ENCODE peak calls at places on chromosomes 7 and 10, in eight cellular contexts. One of them, this sample, is unnamed.

GRCh38 chr10:69458426-69459100 is 7.3 kb downstream of the TSPAN15 start:
- DNase-seq in T-helper 1 cell: no peak
- DNase-seq in T47D: no peak
- DNase-seq in activated CD4-positive, alpha-beta T cell treated with anti-CD3 and anti-CD28 coated beads, Interleukin-2, amount 10 ng/mL, durations not matched to agents 7 days and 5 days: no peak
- DNase-seq in GM13977: no peak
- DNase-seq in GDM1: no peak
- DNase-seq in Peyer's patch: no peak
- DNase-seq in anterior cingulate cortex: no peak
- DNase-seq in this sample: no peak

GRCh38 chr7:71521506-71521905 is 389.6 kb downstream of the GALNT17 start:
- DNase-seq in Peyer's patch: no peak
- DNase-seq in GDM1: no peak
- DNase-seq in T-helper 1 cell: no peak
- DNase-seq in anterior cingulate cortex: no peak
- DNase-seq in activated CD4-positive, alpha-beta T cell treated with anti-CD3 and anti-CD28 coated beads, Interleukin-2, amount 10 ng/mL, durations not matched to agents 7 days and 5 days: no peak
- DNase-seq in GM13977: no peak
- DNase-seq in T47D: no peak
- DNase-seq in this sample: no peak

GRCh38 chr7:139060838-139061237 is 25.0 kb upstream of the ZC3HAV1L start:
- DNase-seq in T-helper 1 cell: no peak
- DNase-seq in Peyer's patch: no peak
- DNase-seq in activated CD4-positive, alpha-beta T cell treated with anti-CD3 and anti-CD28 coated beads, Interleukin-2, amount 10 ng/mL, durations not matched to agents 7 days and 5 days: no peak
- DNase-seq in GDM1: no peak
- DNase-seq in GM13977: no peak
- DNase-seq in T47D: no peak
- DNase-seq in anterior cingulate cortex: no peak
- DNase-seq in this sample: no peak

GRCh38 chr10:127300868-127301321 is 104.5 kb upstream of the INSYN2A start:
- DNase-seq in GDM1: no peak
- DNase-seq in Peyer's patch: no peak
- DNase-seq in anterior cingulate cortex: no peak
- DNase-seq in activated CD4-positive, alpha-beta T cell treated with anti-CD3 and anti-CD28 coated beads, Interleukin-2, amount 10 ng/mL, durations not matched to agents 7 days and 5 days: no peak
- DNase-seq in GM13977: no peak
- DNase-seq in T47D: no peak
- DNase-seq in T-helper 1 cell: no peak
- DNase-seq in this sample: no peak

GRCh38 chr7:29415215-29415614 is 148.4 kb upstream of the PRR15 start:
- DNase-seq in anterior cingulate cortex: no peak
- DNase-seq in GDM1: no peak
- DNase-seq in GM13977: no peak
- DNase-seq in T-helper 1 cell: no peak
- DNase-seq in Peyer's patch: no peak
- DNase-seq in activated CD4-positive, alpha-beta T cell treated with anti-CD3 and anti-CD28 coated beads, Interleukin-2, amount 10 ng/mL, durations not matched to agents 7 days and 5 days: no peak
- DNase-seq in T47D: no peak
- DNase-seq in this sample: no peak

GRCh38 chr10:11541296-11541695 is 70.2 kb downstream of the USP6NL start:
- DNase-seq in T47D: no peak
- DNase-seq in T-helper 1 cell: no peak
- DNase-seq in GDM1: no peak
- DNase-seq in Peyer's patch: no peak
- DNase-seq in GM13977: no peak
- DNase-seq in activated CD4-positive, alpha-beta T cell treated with anti-CD3 and anti-CD28 coated beads, Interleukin-2, amount 10 ng/mL, durations not matched to agents 7 days and 5 days: no peak
- DNase-seq in anterior cingulate cortex: no peak
- DNase-seq in this sample: no peak

GRCh38 chr10:21002097-21002878 is 105.2 kb upstream of the NEBL start:
- DNase-seq in T-helper 1 cell: no peak
- DNase-seq in GDM1: no peak
- DNase-seq in T47D: no peak
- DNase-seq in anterior cingulate cortex: no peak
- DNase-seq in GM13977: no peak
- DNase-seq in activated CD4-positive, alpha-beta T cell treated with anti-CD3 and anti-CD28 coated beads, Interleukin-2, amount 10 ng/mL, durations not matched to agents 7 days and 5 days: no peak
- DNase-seq in Peyer's patch: no peak
- DNase-seq in this sample: no peak

GRCh38 chr10:102384606-102385429 is 10.7 kb upstream of the NFKB2 start:
- DNase-seq in T-helper 1 cell: no peak
- DNase-seq in T47D: no peak
- DNase-seq in activated CD4-positive, alpha-beta T cell treated with anti-CD3 and anti-CD28 coated beads, Interleukin-2, amount 10 ng/mL, durations not matched to agents 7 days and 5 days: no peak
- DNase-seq in Peyer's patch: no peak
- DNase-seq in GM13977: no peak
- DNase-seq in GDM1: no peak
- DNase-seq in anterior cingulate cortex: no peak
- DNase-seq in this sample: no peak

GRCh38 chr10:101301111-101301731 is 52.7 kb upstream of the BTRC start:
- DNase-seq in anterior cingulate cortex: no peak
- DNase-seq in GM13977: no peak
- DNase-seq in activated CD4-positive, alpha-beta T cell treated with anti-CD3 and anti-CD28 coated beads, Interleukin-2, amount 10 ng/mL, durations not matched to agents 7 days and 5 days: peak
- DNase-seq in GDM1: peak
- DNase-seq in T47D: peak
- DNase-seq in Peyer's patch: no peak
- DNase-seq in T-helper 1 cell: peak
- DNase-seq in this sample: no peak

GRCh38 chr10:93447019-93447418 is 35.1 kb downstream of the MYOF start:
- DNase-seq in T47D: no peak
- DNase-seq in activated CD4-positive, alpha-beta T cell treated with anti-CD3 and anti-CD28 coated beads, Interleukin-2, amount 10 ng/mL, durations not matched to agents 7 days and 5 days: no peak
- DNase-seq in T-helper 1 cell: no peak
- DNase-seq in Peyer's patch: no peak
- DNase-seq in GDM1: no peak
- DNase-seq in anterior cingulate cortex: no peak
- DNase-seq in GM13977: no peak
- DNase-seq in this sample: no peak

GRCh38 chr10:78357673-78358206 is 324.1 kb downstream of the RPS24 start:
- DNase-seq in GM13977: no peak
- DNase-seq in T47D: no peak
- DNase-seq in anterior cingulate cortex: no peak
- DNase-seq in Peyer's patch: no peak
- DNase-seq in GDM1: no peak
- DNase-seq in activated CD4-positive, alpha-beta T cell treated with anti-CD3 and anti-CD28 coated beads, Interleukin-2, amount 10 ng/mL, durations not matched to agents 7 days and 5 days: no peak
- DNase-seq in T-helper 1 cell: no peak
- DNase-seq in this sample: no peak

GRCh38 chr10:53453196-53453595 is 680.6 kb upstream of the MBL2 start:
- DNase-seq in T47D: no peak
- DNase-seq in anterior cingulate cortex: no peak
- DNase-seq in GDM1: no peak
- DNase-seq in T-helper 1 cell: no peak
- DNase-seq in GM13977: no peak
- DNase-seq in activated CD4-positive, alpha-beta T cell treated with anti-CD3 and anti-CD28 coated beads, Interleukin-2, amount 10 ng/mL, durations not matched to agents 7 days and 5 days: no peak
- DNase-seq in Peyer's patch: no peak
- DNase-seq in this sample: no peak

GRCh38 chr10:97888641-97889262 is 39.1 kb downstream of the GOLGA7B start:
- DNase-seq in GM13977: no peak
- DNase-seq in T47D: no peak
- DNase-seq in GDM1: no peak
- DNase-seq in T-helper 1 cell: no peak
- DNase-seq in anterior cingulate cortex: no peak
- DNase-seq in activated CD4-positive, alpha-beta T cell treated with anti-CD3 and anti-CD28 coated beads, Interleukin-2, amount 10 ng/mL, durations not matched to agents 7 days and 5 days: no peak
- DNase-seq in Peyer's patch: no peak
- DNase-seq in this sample: no peak

GRCh38 chr10:101617824-101618568 is 29.9 kb downstream of the DPCD start:
- DNase-seq in GM13977: no peak
- DNase-seq in anterior cingulate cortex: no peak
- DNase-seq in activated CD4-positive, alpha-beta T cell treated with anti-CD3 and anti-CD28 coated beads, Interleukin-2, amount 10 ng/mL, durations not matched to agents 7 days and 5 days: no peak
- DNase-seq in T-helper 1 cell: no peak
- DNase-seq in T47D: no peak
- DNase-seq in GDM1: no peak
- DNase-seq in Peyer's patch: no peak
- DNase-seq in this sample: no peak

GRCh38 chr7:150736864-150737263 is 354 bp upstream of the GIMAP5 start:
- DNase-seq in T47D: no peak
- DNase-seq in T-helper 1 cell: no peak
- DNase-seq in Peyer's patch: no peak
- DNase-seq in anterior cingulate cortex: no peak
- DNase-seq in GDM1: no peak
- DNase-seq in GM13977: no peak
- DNase-seq in activated CD4-positive, alpha-beta T cell treated with anti-CD3 and anti-CD28 coated beads, Interleukin-2, amount 10 ng/mL, durations not matched to agents 7 days and 5 days: no peak
- DNase-seq in this sample: no peak

GRCh38 chr7:74288034-74288881 is 949 bp upstream of the CLIP2 start:
- DNase-seq in GDM1: peak
- DNase-seq in anterior cingulate cortex: no peak
- DNase-seq in GM13977: peak
- DNase-seq in Peyer's patch: no peak
- DNase-seq in T-helper 1 cell: no peak
- DNase-seq in T47D: no peak
- DNase-seq in activated CD4-positive, alpha-beta T cell treated with anti-CD3 and anti-CD28 coated beads, Interleukin-2, amount 10 ng/mL, durations not matched to agents 7 days and 5 days: no peak
- DNase-seq in this sample: no peak

GRCh38 chr7:121337398-121337797 is 8.6 kb downstream of the WNT16 start:
- DNase-seq in anterior cingulate cortex: no peak
- DNase-seq in T47D: no peak
- DNase-seq in Peyer's patch: no peak
- DNase-seq in GM13977: peak
- DNase-seq in GDM1: no peak
- DNase-seq in activated CD4-positive, alpha-beta T cell treated with anti-CD3 and anti-CD28 coated beads, Interleukin-2, amount 10 ng/mL, durations not matched to agents 7 days and 5 days: no peak
- DNase-seq in T-helper 1 cell: no peak
- DNase-seq in this sample: no peak